ENCODE peak calls at places on chromosome 2, in nine cellular contexts. J is K562; V is CD8-positive, alpha-beta T cell; O is tibial artery; G is Peyer's patch; C is colonic mucosa; P is OCI-LY7; H is SK-N-MC; X is breast epithelium. F is an unnamed sample. For H3K36me3, the result is how much of the 10 kb centered on the place peaks cover.

GRCh38 chr2:98078699-98079098 is 8.3 kb upstream of the VWA3B start:
- DNase-seq in V (no peak), H (no peak), X (no peak), G (no peak), J (no peak), P (no peak), C (no peak), O (no peak), F (no peak)

GRCh38 chr2:39068757-39069515 is 51.9 kb downstream of the SOS1 start:
- DNase-seq in J (no peak), O (no peak), G (no peak), P (no peak), C (no peak), H (no peak), V (no peak), X (no peak), F (peak)

GRCh38 chr2:74715880-74716279 is 61.8 kb downstream of the SEMA4F start:
- DNase-seq in P (no peak), H (no peak), C (no peak), O (no peak), G (no peak), V (no peak), J (no peak), X (no peak), F (no peak)

GRCh38 chr2:5549061-5549601 is 143.1 kb upstream of the SOX11 start:
- DNase-seq in G (no peak), P (no peak), H (no peak), J (no peak), O (no peak), X (no peak), C (no peak), V (no peak), F (peak)

GRCh38 chr2:189516546-189516945 is 64.0 kb downstream of the SLC40A1 start:
- DNase-seq in P (no peak), O (no peak), J (peak), G (no peak), X (no peak), V (no peak), C (no peak), H (no peak), F (no peak)

GRCh38 chr2:27655155-27655951 is 8.1 kb downstream of the SUPT7L start:
- DNase-seq in H (no peak), O (no peak), G (no peak), J (no peak), P (no peak), X (no peak), C (no peak), V (no peak), F (no peak)

GRCh38 chr2:101466426-101466825 is 8.5 kb downstream of the RFX8 start:
- DNase-seq in G (no peak), X (no peak), J (no peak), H (no peak), V (no peak), O (no peak), P (no peak), C (no peak), F (no peak)

GRCh38 chr2:153110477-153110876 is 368.1 kb downstream of the RPRM start:
- DNase-seq in G (no peak), V (no peak), H (no peak), P (no peak), O (no peak), C (no peak), X (no peak), J (no peak), F (no peak)

GRCh38 chr2:119196301-119197124 is 27.1 kb upstream of the STEAP3 start:
- DNase-seq in P (no peak), J (no peak), G (no peak), H (no peak), O (no peak), V (no peak), C (no peak), X (no peak), F (no peak)

GRCh38 chr2:111669928-111670695 is 213.9 kb downstream of the ANAPC1 start:
- DNase-seq in J (no peak), P (peak), C (peak), X (no peak), G (no peak), V (no peak), O (no peak), H (no peak), F (no peak)

GRCh38 chr2:58054264-58054663 is 7.7 kb downstream of the VRK2 start:
- DNase-seq in C (no peak), H (no peak), V (no peak), P (no peak), J (no peak), X (no peak), G (no peak), O (no peak), F (no peak)

GRCh38 chr2:217218269-217219140 is 358.6 kb upstream of the TNP1 start:
- DNase-seq in H (no peak), G (no peak), C (no peak), P (no peak), X (no peak), J (peak), O (no peak), V (no peak), F (peak)

GRCh38 chr2:219608399-219608964 is 10.8 kb downstream of the STK11IP start:
- DNase-seq in P (no peak), V (no peak), H (no peak), G (no peak), O (no peak), C (no peak), X (no peak), J (no peak), F (no peak)

GRCh38 chr2:205748660-205749059 is 66.4 kb downstream of the NRP2 start:
- DNase-seq in V (no peak), J (no peak), O (no peak), G (no peak), X (no peak), P (no peak), H (no peak), C (no peak), F (no peak)

GRCh38 chr2:140851258-140851657 is 1279.6 kb downstream of the LRP1B start:
- DNase-seq in G (no peak), H (no peak), X (no peak), J (no peak), O (no peak), C (no peak), P (no peak), V (no peak), F (no peak)

GRCh38 chr2:106161938-106162814 is 31.9 kb downstream of the UXS1 start:
- DNase-seq in C (no peak), P (no peak), O (no peak), J (no peak), H (peak), V (no peak), G (no peak), X (no peak), F (peak)

GRCh38 chr2:75481041-75481836 is 79.5 kb downstream of the EVA1A start:
- DNase-seq in H (no peak), X (no peak), V (no peak), O (no peak), C (peak), G (no peak), P (peak), J (peak), F (no peak)

GRCh38 chr2:149420053-149420963 is 89.9 kb downstream of the LYPD6 start:
- DNase-seq in P (no peak), G (no peak), O (no peak), X (no peak), C (peak), H (no peak), V (no peak), J (no peak), F (no peak)

GRCh38 chr2:105515581-105516415 is 116.9 kb upstream of the FHL2 start:
- DNase-seq in P (no peak), O (peak), J (no peak), C (no peak), H (no peak), X (peak), G (no peak), V (no peak), F (no peak)

GRCh38 chr2:25521665-25522387 is 151.6 kb downstream of the DTNB start:
- DNase-seq in V (peak), J (peak), H (peak), P (peak), C (peak), G (peak), X (no peak), O (no peak), F (peak)

GRCh38 chr2:71882949-71883472 is 264.7 kb downstream of the CYP26B1 start:
- DNase-seq in P (no peak), O (peak), V (no peak), H (no peak), G (peak), C (peak), J (peak), X (no peak), F (no peak)

GRCh38 chr2:239433777-239434396 is 33.1 kb upstream of the HDAC4 start:
- DNase-seq in O (no peak), J (no peak), H (no peak), G (no peak), P (no peak), V (no peak), C (no peak), X (no peak), F (no peak)

GRCh38 chr2:38586926-38587325 is 15.8 kb downstream of the HNRNPLL start:
- DNase-seq in V (no peak), J (no peak), O (no peak), C (no peak), P (no peak), H (no peak), G (no peak), X (no peak), F (peak)

GRCh38 chr2:29114841-29115609 is at the start of gene CLIP4:
- DNase-seq in X (no peak), H (no peak), P (no peak), J (no peak), G (peak), V (peak), O (peak), C (peak), F (peak)

GRCh38 chr2:96831679-96832078 is 12.1 kb downstream of the ANKRD23 start:
- DNase-seq in G (no peak), O (no peak), H (no peak), X (no peak), V (no peak), J (no peak), P (no peak), C (no peak), F (no peak)

GRCh38 chr2:141557329-141558098 is 573.3 kb downstream of the LRP1B start:
- DNase-seq in P (no peak), X (no peak), O (no peak), V (no peak), C (no peak), J (no peak), H (no peak), G (no peak), F (peak)

GRCh38 chr2:183038341-183039300 is at the start of gene NCKAP1:
- DNase-seq in O (peak), P (peak), G (peak), X (peak), C (peak), H (no peak), J (peak), V (peak), F (peak)

GRCh38 chr2:58137221-58137620 is 90.6 kb downstream of the VRK2 start:
- DNase-seq in P (no peak), X (no peak), H (no peak), O (no peak), G (no peak), V (no peak), C (no peak), J (no peak), F (no peak)

DNA sequence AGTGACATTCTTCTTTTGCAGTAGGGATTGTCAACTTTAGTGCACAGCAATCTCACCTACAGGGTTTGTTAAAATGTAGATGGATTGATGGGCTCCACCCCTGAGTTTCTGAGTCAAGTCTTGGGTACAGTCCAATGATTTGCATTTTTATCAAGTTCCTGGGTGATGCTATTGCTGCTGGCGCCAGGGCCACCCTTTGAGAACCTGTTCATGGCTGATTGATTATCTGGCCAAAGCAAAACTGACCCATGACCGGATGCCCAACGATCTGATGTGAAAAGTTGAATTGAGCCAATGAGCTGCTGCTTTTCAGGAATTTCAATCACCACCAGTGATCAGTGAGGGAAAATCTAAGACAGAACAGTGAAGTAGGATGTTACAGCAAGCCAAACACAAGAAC is 675.3 kb downstream of the TMEM182 start:
- DNase-seq in O (no peak), C (no peak), V (no peak), J (no peak), H (no peak), G (no peak), P (no peak), X (no peak), F (no peak)
- H3K36me3 ChIP-seq in O (under half), C (under half), V (under half), J (under half), H (under half), G (under half), P (under half), X (under half), F (under half)

GRCh38 chr2:191915750-191916149 is 68.9 kb upstream of the CAVIN2 start:
- DNase-seq in O (no peak), H (no peak), X (no peak), P (no peak), C (no peak), G (no peak), V (no peak), J (no peak), F (no peak)

GRCh38 chr2:191917967-191918651 is 71.2 kb upstream of the CAVIN2 start:
- DNase-seq in X (no peak), P (no peak), G (no peak), C (no peak), O (no peak), H (no peak), J (no peak), V (no peak), F (peak)

GRCh38 chr2:191920502-191920901 is 73.6 kb upstream of the CAVIN2 start:
- DNase-seq in V (no peak), J (no peak), P (no peak), G (no peak), C (no peak), H (no peak), O (no peak), X (no peak), F (no peak)

GRCh38 chr2:191916826-191917225 is 69.9 kb upstream of the CAVIN2 start:
- DNase-seq in O (no peak), G (no peak), X (no peak), J (no peak), H (no peak), C (no peak), V (no peak), P (no peak), F (no peak)

DNA sequence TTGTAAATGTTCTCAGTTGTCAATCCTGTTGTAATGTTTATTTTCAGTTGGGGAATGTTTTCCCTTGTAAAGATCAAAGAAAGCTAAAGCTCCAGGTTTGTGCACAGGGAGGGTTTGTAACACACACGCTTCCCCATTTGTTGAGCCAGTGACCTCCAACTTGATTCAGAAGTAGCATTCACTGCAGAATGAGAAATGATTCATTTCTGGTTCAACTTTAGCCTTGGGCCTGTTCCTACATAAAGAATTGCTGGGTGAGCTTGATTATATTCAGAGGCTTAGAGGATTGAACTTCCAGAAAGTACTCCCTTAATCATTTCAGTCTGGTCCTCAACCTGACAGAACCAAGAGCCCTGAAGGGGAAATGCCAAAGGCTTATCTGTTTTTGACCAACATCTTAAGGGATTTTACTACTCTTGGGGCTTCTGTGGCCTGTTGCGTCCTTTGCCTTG is 70.6 kb upstream of the CAVIN2 start:
- DNase-seq in O (no peak), P (no peak), H (no peak), G (no peak), J (no peak), C (no peak), V (no peak), X (no peak), F (peak)
- H3K27ac ChIP-seq in O (no peak), P (no peak), H (no peak), G (no peak), J (no peak), C (no peak), V (no peak), X (no peak), F (no peak)

DNA sequence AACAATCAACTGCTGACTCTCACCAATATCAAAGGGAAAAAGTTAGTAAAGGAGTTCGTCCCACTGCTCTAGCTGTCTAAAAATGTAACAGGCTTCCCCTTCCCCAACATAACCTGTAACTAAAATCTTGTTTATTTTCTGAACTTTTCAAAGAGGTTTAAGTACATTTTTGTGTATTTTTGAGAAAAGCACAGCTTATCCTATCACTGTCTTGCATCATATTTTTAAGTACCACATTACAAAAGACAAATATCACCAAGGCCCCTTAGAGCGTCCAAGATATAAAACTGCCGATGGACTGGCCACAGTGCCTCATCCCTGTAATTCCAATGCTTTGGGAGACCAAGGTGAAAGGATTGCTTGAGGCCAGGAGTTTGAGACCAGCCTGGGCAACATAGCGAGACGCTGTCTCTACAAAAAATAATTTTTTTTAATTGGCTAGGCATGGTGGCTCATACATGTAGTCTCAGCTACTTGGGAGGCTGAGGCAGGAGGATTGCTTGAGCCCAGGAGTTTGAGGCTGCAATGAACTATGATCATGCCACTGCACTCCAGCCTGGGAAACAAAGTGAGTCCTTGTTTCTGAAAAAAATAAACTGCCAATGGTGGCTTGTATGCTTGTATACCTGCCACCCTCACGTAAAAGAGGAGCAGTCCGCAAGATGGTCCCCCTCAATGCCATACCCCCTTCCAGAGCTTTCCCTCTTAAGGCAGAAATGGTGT is 21.2 kb upstream of the LAPTM4A start:
- DNase-seq in X (no peak), V (no peak), G (no peak), H (no peak), P (no peak), C (no peak), J (no peak), O (no peak), F (no peak)
- H3K4me3 ChIP-seq in X (no peak), V (no peak), G (no peak), H (peak), P (no peak), C (no peak), J (no peak), O (no peak), F (no peak)

GRCh38 chr2:65232636-65233035 is 5.0 kb downstream of the ACTR2 start:
- DNase-seq in V (no peak), C (no peak), P (no peak), H (no peak), J (no peak), G (no peak), X (no peak), O (no peak), F (peak)
- H3K36me3 ChIP-seq in V (under half), C (under half), P (half or more), H (under half), J (under half), G (under half), X (under half), O (under half), F (under half)

GRCh38 chr2:237726401-237726830 is 72.2 kb upstream of the RBM44 start:
- DNase-seq in H (peak), C (peak), V (no peak), X (no peak), O (peak), J (no peak), P (no peak), G (peak), F (no peak)

GRCh38 chr2:237724811-237725478 is 73.6 kb upstream of the RBM44 start:
- DNase-seq in J (no peak), C (peak), X (no peak), P (no peak), V (no peak), H (no peak), O (peak), G (peak), F (no peak)

GRCh38 chr2:237729681-237730475 is 68.7 kb upstream of the RBM44 start:
- DNase-seq in O (no peak), V (no peak), J (no peak), C (no peak), P (no peak), G (peak), X (no peak), H (no peak), F (no peak)

GRCh38 chr2:237725661-237726060 is 72.9 kb upstream of the RBM44 start:
- DNase-seq in P (no peak), C (peak), V (no peak), O (peak), J (no peak), H (no peak), X (no peak), G (peak), F (no peak)

GRCh38 chr2:237727363-237727762 is 71.2 kb upstream of the RBM44 start:
- DNase-seq in C (peak), H (no peak), X (no peak), O (no peak), J (no peak), G (peak), P (no peak), V (no peak), F (no peak)
- H3K27ac ChIP-seq in C (peak), H (no peak), X (no peak), O (peak), J (no peak), G (peak), P (no peak), V (no peak), F (no peak)

GRCh38 chr2:163367825-163368582 is 367.8 kb downstream of the FIGN start:
- DNase-seq in X (no peak), P (no peak), O (no peak), V (no peak), G (no peak), H (no peak), C (no peak), J (no peak), F (no peak)
- H3K4me3 ChIP-seq in X (no peak), P (no peak), O (no peak), V (no peak), G (no peak), H (no peak), C (no peak), J (no peak), F (no peak)

GRCh38 chr2:215376103-215376780 is 59.6 kb downstream of the FN1 start:
- DNase-seq in O (no peak), G (no peak), X (no peak), J (no peak), H (no peak), P (no peak), C (no peak), V (no peak), F (peak)
- H3K36me3 ChIP-seq in O (half or more), G (under half), X (under half), J (under half), H (half or more), P (under half), C (under half), V (under half), F (half or more)

GRCh38 chr2:241508240-241508509 is 209 bp downstream of the STK25 start:
- DNase-seq in X (no peak), C (no peak), P (no peak), V (no peak), O (peak), J (peak), G (no peak), H (no peak), F (no peak)

GRCh38 chr2:241508510-241509407 is at the start of gene STK25:
- DNase-seq in G (peak), J (peak), V (peak), C (peak), H (peak), O (peak), X (peak), P (peak), F (peak)

GRCh38 chr2:241509408-241509784 is 1.0 kb upstream of the STK25 start:
- DNase-seq in C (no peak), G (no peak), J (no peak), O (no peak), V (no peak), X (no peak), P (no peak), H (no peak), F (no peak)

GRCh38 chr2:241506793-241507429 is 1.5 kb downstream of the STK25 start:
- DNase-seq in J (no peak), O (no peak), C (no peak), H (no peak), V (no peak), P (no peak), X (no peak), G (no peak), F (no peak)

GRCh38 chr2:241507430-241508239 is 749 bp downstream of the STK25 start:
- DNase-seq in H (no peak), J (peak), X (no peak), G (no peak), P (peak), C (no peak), V (peak), O (peak), F (peak)
- H3K27ac ChIP-seq in H (no peak), J (peak), X (peak), G (peak), P (peak), C (peak), V (no peak), O (peak), F (peak)